ENCODE peak calls at places on chromosomes 13 and 19, in five cellular contexts. One of them, this sample, is unnamed.
A peak's percentile ranks its signal among the peaks of the same experiment; 100 is the strongest.

GRCh38 chr13:37736040-37736439 is 133.5 kb downstream of the TRPC4 start:
- DNase-seq in retinal pigment epithelial cell: no peak
- DNase-seq in heart left ventricle: no peak
- DNase-seq in OCI-LY7: no peak
- DNase-seq in SJCRH30: no peak
- DNase-seq in this sample: no peak

GRCh38 chr13:33110713-33111413 is 94.6 kb downstream of the KL start:
- DNase-seq in retinal pigment epithelial cell: no peak
- DNase-seq in heart left ventricle: peak; percentile 66
- DNase-seq in OCI-LY7: peak; percentile 32
- DNase-seq in SJCRH30: no peak
- DNase-seq in this sample: peak; percentile 61

GRCh38 chr19:4866595-4867424 is 657 bp downstream of the PLIN3 start:
- DNase-seq in retinal pigment epithelial cell: no peak
- DNase-seq in heart left ventricle: peak; percentile 67
- DNase-seq in OCI-LY7: peak; percentile 63
- DNase-seq in SJCRH30: peak; percentile 60
- DNase-seq in this sample: peak; percentile 70

GRCh38 chr19:44002566-44003460 is at the start of gene ZNF230:
- DNase-seq in retinal pigment epithelial cell: peak; percentile 86
- DNase-seq in heart left ventricle: peak; percentile 94
- DNase-seq in OCI-LY7: peak; percentile 91
- DNase-seq in SJCRH30: peak; percentile 97
- DNase-seq in this sample: peak; percentile 93

GRCh38 chr13:51618626-51619025 is 34.4 kb downstream of the WDFY2 start:
- DNase-seq in retinal pigment epithelial cell: no peak
- DNase-seq in heart left ventricle: no peak
- DNase-seq in OCI-LY7: no peak
- DNase-seq in SJCRH30: peak; percentile 29
- DNase-seq in this sample: no peak

GRCh38 chr13:71695662-71696061 is 171.3 kb downstream of the DACH1 start:
- DNase-seq in retinal pigment epithelial cell: no peak
- DNase-seq in heart left ventricle: no peak
- DNase-seq in OCI-LY7: no peak
- DNase-seq in SJCRH30: no peak
- DNase-seq in this sample: no peak

GRCh38 chr19:495440-496332 is 600 bp upstream of the MADCAM1 start:
- DNase-seq in retinal pigment epithelial cell: no peak
- DNase-seq in heart left ventricle: peak; percentile 37
- DNase-seq in OCI-LY7: no peak
- DNase-seq in SJCRH30: peak; percentile 54
- DNase-seq in this sample: peak; percentile 39

GRCh38 chr19:40805258-40805868 is 6.4 kb downstream of the EGLN2 start:
- DNase-seq in retinal pigment epithelial cell: no peak
- DNase-seq in heart left ventricle: no peak
- DNase-seq in OCI-LY7: no peak
- DNase-seq in SJCRH30: no peak
- DNase-seq in this sample: no peak

GRCh38 chr13:97005631-97006262 is 11.5 kb upstream of the OXGR1 start:
- DNase-seq in retinal pigment epithelial cell: no peak
- DNase-seq in heart left ventricle: no peak
- DNase-seq in OCI-LY7: no peak
- DNase-seq in SJCRH30: peak; percentile 10
- DNase-seq in this sample: no peak

GRCh38 chr19:41908724-41909464 is 19.4 kb downstream of the ERFL start:
- DNase-seq in retinal pigment epithelial cell: no peak
- DNase-seq in heart left ventricle: no peak
- DNase-seq in OCI-LY7: no peak
- DNase-seq in SJCRH30: no peak
- DNase-seq in this sample: no peak

GRCh38 chr19:51131780-51132680 is 7.3 kb downstream of the SIGLEC9 start:
- DNase-seq in retinal pigment epithelial cell: peak; percentile 69
- DNase-seq in heart left ventricle: peak; percentile 73
- DNase-seq in OCI-LY7: no peak
- DNase-seq in SJCRH30: no peak
- DNase-seq in this sample: peak; percentile 76

GRCh38 chr19:46537136-46538097 is 41.8 kb upstream of the PNMA8B start:
- DNase-seq in retinal pigment epithelial cell: no peak
- DNase-seq in heart left ventricle: no peak
- DNase-seq in OCI-LY7: peak; percentile 56
- DNase-seq in SJCRH30: peak; percentile 66
- DNase-seq in this sample: no peak

GRCh38 chr19:9939301-9939913 is 3.1 kb upstream of the OLFM2 start:
- DNase-seq in retinal pigment epithelial cell: no peak
- DNase-seq in heart left ventricle: no peak
- DNase-seq in OCI-LY7: no peak
- DNase-seq in SJCRH30: no peak
- DNase-seq in this sample: no peak

GRCh38 chr13:48096670-48097069 is 1.8 kb upstream of the MED4 start:
- DNase-seq in retinal pigment epithelial cell: no peak
- DNase-seq in heart left ventricle: no peak
- DNase-seq in OCI-LY7: no peak
- DNase-seq in SJCRH30: no peak
- DNase-seq in this sample: no peak

GRCh38 chr13:40564342-40564997 is 102.0 kb downstream of the FOXO1 start:
- DNase-seq in retinal pigment epithelial cell: no peak
- DNase-seq in heart left ventricle: no peak
- DNase-seq in OCI-LY7: peak; percentile 49
- DNase-seq in SJCRH30: no peak
- DNase-seq in this sample: no peak
- H3K4me3 ChIP-seq in retinal pigment epithelial cell: no peak overlapping the region
- H3K4me3 ChIP-seq in heart left ventricle: no peak overlapping the region
- H3K4me3 ChIP-seq in OCI-LY7: no peak overlapping the region
- H3K4me3 ChIP-seq in SJCRH30: no peak overlapping the region
- H3K4me3 ChIP-seq in this sample: no peak overlapping the region

DNA sequence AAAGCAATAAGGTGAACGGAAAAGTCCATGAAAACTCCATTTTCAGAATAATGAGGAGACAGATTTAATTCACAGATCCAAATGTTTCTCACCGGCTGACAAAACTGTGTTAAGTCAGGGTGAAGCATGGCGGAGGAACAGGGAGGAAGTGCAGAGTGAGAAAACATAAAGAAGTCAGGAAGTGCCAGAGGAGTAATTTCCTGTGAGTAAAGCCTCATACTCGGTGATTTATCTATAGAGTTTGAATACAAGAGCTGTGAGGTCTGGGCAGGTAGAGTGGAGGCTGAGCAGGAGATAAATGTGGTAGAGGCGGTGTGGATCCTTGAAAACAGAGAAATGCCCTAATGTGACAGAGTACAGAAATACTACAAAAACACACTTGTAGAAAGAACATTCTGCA is 11.4 kb downstream of the CARD8 start:
- DNase-seq in retinal pigment epithelial cell: no peak
- DNase-seq in heart left ventricle: no peak
- DNase-seq in OCI-LY7: peak; percentile 31
- DNase-seq in SJCRH30: no peak
- DNase-seq in this sample: no peak
- H3K4me3 ChIP-seq in retinal pigment epithelial cell: no peak overlapping the region
- H3K4me3 ChIP-seq in heart left ventricle: no peak overlapping the region
- H3K4me3 ChIP-seq in OCI-LY7: peak overlapping the region; percentile 9
- H3K4me3 ChIP-seq in SJCRH30: no peak overlapping the region
- H3K4me3 ChIP-seq in this sample: no peak overlapping the region

DNA sequence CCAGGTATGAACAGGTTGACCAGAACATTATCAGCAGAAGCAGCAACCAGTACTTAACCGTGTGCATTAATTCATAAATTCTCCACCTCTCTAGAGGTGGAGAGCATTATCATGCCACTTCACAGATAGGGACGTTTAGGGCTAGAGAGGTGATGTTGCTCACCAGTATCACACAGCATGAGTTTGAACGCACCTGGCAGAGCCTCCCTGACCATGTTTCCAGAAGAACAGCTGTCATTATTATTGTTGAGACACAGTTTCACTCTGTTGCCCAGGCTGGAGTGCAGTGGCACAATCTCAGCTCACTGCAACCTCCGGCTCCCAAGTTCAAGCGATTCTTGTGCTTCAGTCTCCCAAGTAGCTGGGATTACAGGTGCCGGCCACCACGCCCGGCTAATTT is 6.8 kb downstream of the KANK2 start:
- DNase-seq in retinal pigment epithelial cell: no peak
- DNase-seq in heart left ventricle: no peak
- DNase-seq in OCI-LY7: peak; percentile 75
- DNase-seq in SJCRH30: no peak
- DNase-seq in this sample: no peak
- H3K4me3 ChIP-seq in retinal pigment epithelial cell: no peak overlapping the region
- H3K4me3 ChIP-seq in heart left ventricle: no peak overlapping the region
- H3K4me3 ChIP-seq in OCI-LY7: peak overlapping the region; percentile 58
- H3K4me3 ChIP-seq in SJCRH30: no peak overlapping the region
- H3K4me3 ChIP-seq in this sample: no peak overlapping the region

DNA sequence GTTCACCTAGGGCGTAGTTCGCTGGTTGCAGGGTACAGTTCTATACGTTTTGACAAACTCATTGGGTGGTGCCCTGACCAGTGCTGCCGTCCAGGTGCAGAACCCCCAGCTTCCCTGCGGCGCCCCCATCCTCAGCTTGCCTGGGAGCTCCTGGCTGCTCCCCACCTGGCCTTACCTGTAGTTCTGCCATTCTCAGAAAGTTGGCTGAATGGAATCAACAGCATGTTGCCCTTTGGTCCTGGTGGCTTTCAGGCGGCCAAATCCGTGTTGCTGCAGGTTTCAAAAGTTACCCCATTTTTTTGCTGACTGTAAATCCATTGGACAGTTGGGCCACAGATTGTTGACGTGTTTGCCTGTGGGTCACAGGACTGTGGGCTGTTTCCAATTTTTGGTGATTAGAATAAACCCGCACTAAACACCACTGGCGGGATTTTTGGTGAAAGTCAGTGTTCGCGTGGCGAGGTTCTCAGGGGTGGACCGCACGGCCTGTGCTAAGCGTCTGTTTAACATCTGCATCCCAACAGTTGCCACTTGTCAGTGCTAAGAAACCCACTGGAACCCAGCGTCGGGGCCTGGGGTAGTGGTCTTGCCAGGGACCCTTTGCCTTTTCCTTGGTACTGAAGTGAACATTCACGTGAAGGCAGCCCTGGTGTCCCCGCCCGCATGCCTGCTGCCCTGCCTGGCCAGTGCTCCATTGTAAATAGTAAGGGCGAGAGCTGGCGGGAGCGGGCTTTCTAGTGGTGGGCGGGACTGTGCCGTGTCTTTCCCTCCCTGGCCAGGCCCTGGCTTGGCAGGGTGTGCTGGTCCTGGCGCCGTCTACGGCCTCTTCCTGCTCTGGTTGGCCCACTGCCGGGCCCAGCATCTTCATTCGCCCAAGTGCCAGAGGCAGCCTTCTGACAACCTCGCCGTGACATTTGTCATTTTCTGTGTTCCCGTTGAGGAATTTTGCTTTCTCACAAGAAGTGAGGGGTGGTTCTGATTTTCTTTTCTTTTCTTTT is 3.3 kb downstream of the DOT1L start:
- DNase-seq in retinal pigment epithelial cell: no peak
- DNase-seq in heart left ventricle: peak; percentile 94
- DNase-seq in OCI-LY7: no peak
- DNase-seq in SJCRH30: no peak
- DNase-seq in this sample: peak; percentile 74
- H3K4me3 ChIP-seq in retinal pigment epithelial cell: no peak overlapping the region
- H3K4me3 ChIP-seq in heart left ventricle: peak overlapping the region; percentile 3
- H3K4me3 ChIP-seq in OCI-LY7: peak overlapping the region; percentile 28
- H3K4me3 ChIP-seq in SJCRH30: no peak overlapping the region
- H3K4me3 ChIP-seq in this sample: no peak overlapping the region

DNA sequence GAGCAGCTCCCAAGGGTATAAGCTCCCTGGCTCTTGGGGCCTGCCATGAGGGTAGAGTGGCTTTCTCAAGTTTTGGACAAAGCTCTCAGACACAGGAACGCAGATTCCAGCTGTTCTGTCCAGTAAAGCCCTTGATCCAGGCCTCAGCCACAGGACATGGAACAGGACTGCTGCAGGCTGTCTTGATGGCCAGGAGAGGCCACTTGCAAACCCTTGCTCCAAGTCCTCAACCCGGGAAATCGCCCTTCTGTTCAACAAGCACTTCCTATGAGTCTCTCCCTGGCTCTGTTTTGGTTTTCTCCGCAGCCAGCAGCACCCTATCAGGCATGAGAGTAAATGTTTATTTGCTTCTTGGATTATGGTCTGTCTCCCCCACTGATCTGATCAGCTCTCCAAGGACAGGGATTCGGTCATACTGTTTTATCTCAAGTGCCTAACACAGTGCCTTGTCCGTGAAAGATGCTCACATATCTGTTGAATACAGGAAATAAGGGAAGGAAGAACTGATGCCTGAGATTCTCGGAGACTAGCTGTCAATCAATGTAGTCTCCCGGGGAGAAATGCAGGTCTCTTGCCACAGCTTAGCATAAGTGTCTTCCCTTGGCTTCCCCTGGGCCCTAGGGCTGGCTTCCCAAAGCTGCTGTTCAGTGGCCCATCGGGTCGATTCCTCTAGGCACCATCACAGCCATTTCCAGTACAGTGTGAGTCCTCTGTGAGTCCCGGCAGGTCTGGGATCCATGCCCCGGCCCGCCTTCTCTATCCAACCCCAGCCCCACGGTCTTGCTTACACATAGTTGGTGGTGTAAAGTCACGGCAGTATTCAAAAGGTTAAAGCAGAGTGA is 90.8 kb downstream of the TSHZ3 start:
- DNase-seq in retinal pigment epithelial cell: no peak
- DNase-seq in heart left ventricle: no peak
- DNase-seq in OCI-LY7: no peak
- DNase-seq in SJCRH30: peak; percentile 97
- DNase-seq in this sample: no peak
- H3K4me3 ChIP-seq in retinal pigment epithelial cell: no peak overlapping the region
- H3K4me3 ChIP-seq in heart left ventricle: no peak overlapping the region
- H3K4me3 ChIP-seq in OCI-LY7: no peak overlapping the region
- H3K4me3 ChIP-seq in SJCRH30: peak overlapping the region; percentile 7
- H3K4me3 ChIP-seq in this sample: no peak overlapping the region

GRCh38 chr19:8210660-8211101 is 1.5 kb downstream of the CERS4 start:
- DNase-seq in retinal pigment epithelial cell: no peak
- DNase-seq in heart left ventricle: no peak
- DNase-seq in OCI-LY7: peak; percentile 85
- DNase-seq in SJCRH30: no peak
- DNase-seq in this sample: no peak
- H3K4me3 ChIP-seq in retinal pigment epithelial cell: peak overlapping the region; percentile 68
- H3K4me3 ChIP-seq in heart left ventricle: no peak overlapping the region
- H3K4me3 ChIP-seq in OCI-LY7: peak overlapping the region; percentile 86
- H3K4me3 ChIP-seq in SJCRH30: no peak overlapping the region
- H3K4me3 ChIP-seq in this sample: peak overlapping the region; percentile 55

GRCh38 chr19:45103625-45104319 is 10.8 kb downstream of the PPP1R37 start:
- DNase-seq in retinal pigment epithelial cell: peak; percentile 86
- DNase-seq in heart left ventricle: peak; percentile 66
- DNase-seq in OCI-LY7: no peak
- DNase-seq in SJCRH30: no peak
- DNase-seq in this sample: no peak
- H3K4me3 ChIP-seq in retinal pigment epithelial cell: no peak overlapping the region
- H3K4me3 ChIP-seq in heart left ventricle: no peak overlapping the region
- H3K4me3 ChIP-seq in OCI-LY7: no peak overlapping the region
- H3K4me3 ChIP-seq in SJCRH30: no peak overlapping the region
- H3K4me3 ChIP-seq in this sample: no peak overlapping the region

GRCh38 chr19:35746556-35746955 is 1.1 kb downstream of the PSENEN start:
- DNase-seq in retinal pigment epithelial cell: no peak
- DNase-seq in heart left ventricle: no peak
- DNase-seq in OCI-LY7: no peak
- DNase-seq in SJCRH30: no peak
- DNase-seq in this sample: no peak
- H3K4me3 ChIP-seq in retinal pigment epithelial cell: peak overlapping the region; percentile 96
- H3K4me3 ChIP-seq in heart left ventricle: peak overlapping the region; percentile 100
- H3K4me3 ChIP-seq in OCI-LY7: peak overlapping the region; percentile 78
- H3K4me3 ChIP-seq in SJCRH30: no peak overlapping the region
- H3K4me3 ChIP-seq in this sample: no peak overlapping the region

GRCh38 chr19:32673573-32673972 is 1.4 kb downstream of the ANKRD27 start:
- DNase-seq in retinal pigment epithelial cell: no peak
- DNase-seq in heart left ventricle: no peak
- DNase-seq in OCI-LY7: no peak
- DNase-seq in SJCRH30: no peak
- DNase-seq in this sample: no peak
- H3K4me3 ChIP-seq in retinal pigment epithelial cell: no peak overlapping the region
- H3K4me3 ChIP-seq in heart left ventricle: no peak overlapping the region
- H3K4me3 ChIP-seq in OCI-LY7: peak overlapping the region; percentile 99
- H3K4me3 ChIP-seq in SJCRH30: no peak overlapping the region
- H3K4me3 ChIP-seq in this sample: no peak overlapping the region